ENCODE peak calls at places on chromosomes 6 and 20, in ten cellular contexts. X is endothelial cell; D is SW480; U is iPS-NIHi11; L is GM12865; Q is neural crest cell; R is ELF-1; O is ovary; T is activated T-cell treated with anti-CD3 and anti-CD28 coated beads, Interleukin-2, amount 50 U/mL, for 1 hour; S is HEK293T. V is an unnamed sample.

GRCh38 chr6:27770724-27771123 is 141.5 kb downstream of the OR2B2 start:
- DNase-seq in D (no peak), S (no peak), L (no peak), T (no peak), O (no peak), R (peak), Q (no peak), X (no peak), U (no peak), V (no peak)

GRCh38 chr6:127954082-127954481 is 53.2 kb upstream of the THEMIS start:
- DNase-seq in T (no peak), U (no peak), L (no peak), O (no peak), Q (no peak), R (no peak), X (no peak), S (no peak), D (no peak), V (no peak)

GRCh38 chr20:46142124-46142523 is 24.0 kb downstream of the CD40 start:
- DNase-seq in O (no peak), U (no peak), T (no peak), Q (no peak), L (no peak), S (no peak), X (no peak), D (no peak), R (no peak), V (no peak)

GRCh38 chr6:157898640-157899039 is 75.6 kb downstream of the SNX9 start:
- DNase-seq in D (no peak), R (no peak), L (no peak), O (no peak), S (no peak), X (no peak), T (no peak), Q (no peak), U (no peak), V (no peak)

GRCh38 chr6:4370066-4370465 is 234.7 kb upstream of the ECI2 start:
- DNase-seq in O (no peak), L (no peak), T (no peak), X (no peak), D (peak), R (peak), U (no peak), S (no peak), Q (no peak), V (peak)

GRCh38 chr20:25238319-25239037 is 9.4 kb upstream of the PYGB start:
- DNase-seq in X (no peak), Q (no peak), O (no peak), T (no peak), R (no peak), L (no peak), U (no peak), D (peak), S (no peak), V (no peak)

GRCh38 chr6:169363590-169363989 is 109.9 kb upstream of the THBS2 start:
- DNase-seq in D (no peak), O (no peak), R (no peak), L (no peak), U (no peak), T (no peak), Q (no peak), X (no peak), S (no peak), V (no peak)

GRCh38 chr20:460707-461106 is 1.6 kb downstream of the TBC1D20 start:
- DNase-seq in U (no peak), S (no peak), R (no peak), X (no peak), O (no peak), Q (no peak), T (no peak), L (no peak), D (no peak), V (no peak)

GRCh38 chr6:151160869-151161268 is 78.9 kb upstream of the AKAP12 start:
- DNase-seq in O (no peak), Q (no peak), R (peak), L (no peak), U (peak), X (no peak), S (no peak), D (peak), T (no peak), V (no peak)

GRCh38 chr6:47529734-47530133 is 52.1 kb downstream of the CD2AP start:
- DNase-seq in Q (no peak), T (no peak), U (no peak), S (no peak), D (no peak), X (no peak), R (no peak), L (no peak), O (no peak), V (no peak)

GRCh38 chr6:44062105-44062770 is 65.0 kb downstream of the MRPL14 start:
- DNase-seq in Q (no peak), D (no peak), T (no peak), X (no peak), O (no peak), R (no peak), L (no peak), S (no peak), U (no peak), V (no peak)

V was measured in HCT116.